ENCODE peak calls at places on chromosome 5, in four cellular contexts. One of them, this sample, is unnamed.

GRCh38 chr5:163342301-163342700 is 95.1 kb upstream of the CCNG1 start:
- DNase-seq in hepatocyte: no peak
- DNase-seq in astrocyte: no peak
- DNase-seq in fibroblast of lung: no peak
- DNase-seq in this sample: no peak

GRCh38 chr5:143229426-143229895 is 174.0 kb downstream of the NR3C1 start:
- DNase-seq in fibroblast of lung: no peak
- DNase-seq in hepatocyte: no peak
- DNase-seq in astrocyte: no peak
- DNase-seq in this sample: no peak

GRCh38 chr5:115544371-115545064 is at the start of gene FEM1C:
- DNase-seq in astrocyte: peak
- DNase-seq in hepatocyte: peak
- DNase-seq in fibroblast of lung: peak
- DNase-seq in this sample: peak

GRCh38 chr5:1209896-1210776 is 8.7 kb downstream of the SLC6A19 start:
- DNase-seq in hepatocyte: no peak
- DNase-seq in astrocyte: no peak
- DNase-seq in fibroblast of lung: no peak
- DNase-seq in this sample: no peak

GRCh38 chr5:962801-963200 is 45.8 kb upstream of the NKD2 start:
- DNase-seq in hepatocyte: no peak
- DNase-seq in astrocyte: no peak
- DNase-seq in fibroblast of lung: no peak
- DNase-seq in this sample: no peak

GRCh38 chr5:52560366-52560765 is 227.3 kb upstream of the ITGA1 start:
- DNase-seq in fibroblast of lung: peak
- DNase-seq in hepatocyte: peak
- DNase-seq in astrocyte: no peak
- DNase-seq in this sample: no peak

GRCh38 chr5:162956570-162956969 is 480.8 kb upstream of the CCNG1 start:
- DNase-seq in fibroblast of lung: no peak
- DNase-seq in hepatocyte: no peak
- DNase-seq in astrocyte: no peak
- DNase-seq in this sample: no peak

GRCh38 chr5:59724482-59725392 is 168.8 kb downstream of the PDE4D start:
- DNase-seq in astrocyte: no peak
- DNase-seq in fibroblast of lung: peak
- DNase-seq in hepatocyte: peak
- DNase-seq in this sample: peak

GRCh38 chr5:502325-503079 is 21.7 kb downstream of the SLC9A3 start:
- DNase-seq in fibroblast of lung: no peak
- DNase-seq in hepatocyte: no peak
- DNase-seq in astrocyte: no peak
- DNase-seq in this sample: no peak

GRCh38 chr5:178984145-178985072 is 10.7 kb downstream of the GRM6 start:
- DNase-seq in astrocyte: no peak
- DNase-seq in hepatocyte: no peak
- DNase-seq in fibroblast of lung: no peak
- DNase-seq in this sample: no peak

GRCh38 chr5:14234204-14234603 is 91.1 kb downstream of the TRIO start:
- DNase-seq in hepatocyte: no peak
- DNase-seq in astrocyte: peak
- DNase-seq in fibroblast of lung: no peak
- DNase-seq in this sample: peak

GRCh38 chr5:153659337-153659736 is 168.9 kb downstream of the GRIA1 start:
- DNase-seq in hepatocyte: peak
- DNase-seq in fibroblast of lung: peak
- DNase-seq in astrocyte: peak
- DNase-seq in this sample: no peak

GRCh38 chr5:172280937-172281336 is 2.6 kb downstream of the UBTD2 start:
- DNase-seq in hepatocyte: no peak
- DNase-seq in fibroblast of lung: peak
- DNase-seq in astrocyte: peak
- DNase-seq in this sample: no peak

GRCh38 chr5:54388411-54388810 is 67.1 kb upstream of the HSPB3 start:
- DNase-seq in hepatocyte: no peak
- DNase-seq in astrocyte: no peak
- DNase-seq in fibroblast of lung: peak
- DNase-seq in this sample: no peak

GRCh38 chr5:148687427-148687826 is 33.1 kb upstream of the HTR4 start:
- DNase-seq in hepatocyte: peak
- DNase-seq in astrocyte: no peak
- DNase-seq in fibroblast of lung: peak
- DNase-seq in this sample: no peak

GRCh38 chr5:78360674-78361225 is 333 bp downstream of the SCAMP1 start:
- DNase-seq in fibroblast of lung: no peak
- DNase-seq in astrocyte: no peak
- DNase-seq in hepatocyte: peak
- DNase-seq in this sample: peak

GRCh38 chr5:42377496-42377895 is 45.7 kb upstream of the GHR start:
- DNase-seq in astrocyte: no peak
- DNase-seq in fibroblast of lung: no peak
- DNase-seq in hepatocyte: no peak
- DNase-seq in this sample: peak

GRCh38 chr5:64768358-64769312 is at the start of the genes CWC27 and SREK1IP1:
- DNase-seq in fibroblast of lung: peak
- DNase-seq in astrocyte: peak
- DNase-seq in hepatocyte: peak
- DNase-seq in this sample: peak

GRCh38 chr5:980001-980588 is 28.5 kb upstream of the NKD2 start:
- DNase-seq in fibroblast of lung: no peak
- DNase-seq in astrocyte: peak
- DNase-seq in hepatocyte: peak
- DNase-seq in this sample: no peak

GRCh38 chr5:180040287-180041214 is 31.0 kb downstream of the RNF130 start:
- DNase-seq in fibroblast of lung: no peak
- DNase-seq in astrocyte: no peak
- DNase-seq in hepatocyte: no peak
- DNase-seq in this sample: no peak

GRCh38 chr5:147307170-147307569 is 72.3 kb downstream of the STK32A start:
- DNase-seq in fibroblast of lung: no peak
- DNase-seq in astrocyte: peak
- DNase-seq in hepatocyte: no peak
- DNase-seq in this sample: no peak

GRCh38 chr5:74762599-74762998 is 4.3 kb downstream of the GFM2 start:
- DNase-seq in hepatocyte: peak
- DNase-seq in astrocyte: peak
- DNase-seq in fibroblast of lung: peak
- DNase-seq in this sample: peak

GRCh38 chr5:177440990-177441780 is 5.4 kb upstream of the PRR7 start:
- DNase-seq in fibroblast of lung: no peak
- DNase-seq in astrocyte: no peak
- DNase-seq in hepatocyte: no peak
- DNase-seq in this sample: no peak

GRCh38 chr5:45639038-45639437 is 57.1 kb downstream of the HCN1 start:
- DNase-seq in astrocyte: no peak
- DNase-seq in fibroblast of lung: no peak
- DNase-seq in hepatocyte: no peak
- DNase-seq in this sample: no peak
- TF ChIP-seq CTCF in astrocyte: no peak
- TF ChIP-seq CTCF in fibroblast of lung: no peak
- TF ChIP-seq CTCF in hepatocyte: peak
- TF ChIP-seq CTCF in this sample: peak

DNA sequence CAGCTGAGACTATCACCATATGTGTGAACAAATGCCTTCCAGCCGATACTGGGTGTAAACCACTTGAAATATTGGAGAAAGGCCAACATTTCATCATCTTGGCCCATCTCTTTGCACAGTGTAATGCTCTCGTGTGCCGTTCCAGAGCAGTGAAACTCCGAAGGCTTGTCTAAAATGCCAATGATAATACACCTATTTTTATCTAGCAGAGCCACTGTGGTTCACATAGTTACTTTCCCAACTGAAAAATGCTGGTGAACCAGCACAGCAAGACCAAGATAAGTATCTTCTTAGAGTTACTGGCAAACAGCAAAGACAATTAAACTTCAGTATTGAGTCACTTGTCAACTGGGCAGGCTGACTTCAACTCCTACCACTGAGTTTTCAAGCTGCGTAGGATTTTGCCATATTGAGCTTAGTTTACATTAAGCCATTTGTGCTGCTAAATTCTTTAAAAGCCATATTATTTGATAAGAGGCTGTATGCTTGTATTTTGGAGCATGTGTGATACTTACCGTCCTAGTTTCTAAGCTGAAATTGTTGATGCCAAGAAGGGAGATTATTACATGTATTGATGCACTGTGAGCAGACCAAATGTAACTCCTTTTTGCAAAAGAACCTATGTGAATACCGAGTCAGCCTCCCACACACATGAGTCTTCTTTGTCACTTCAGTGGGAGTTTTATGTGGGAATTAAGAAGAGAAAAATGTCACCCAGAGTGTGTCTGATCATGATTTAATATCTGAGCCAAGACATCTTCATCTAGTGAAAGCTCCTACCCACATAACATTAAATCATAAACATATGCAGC is 380.1 kb upstream of the ACTBL2 start:
- DNase-seq in hepatocyte: peak
- DNase-seq in fibroblast of lung: peak
- DNase-seq in astrocyte: peak
- DNase-seq in this sample: peak
- H3K27ac ChIP-seq in hepatocyte: peak
- H3K27ac ChIP-seq in fibroblast of lung: no peak
- H3K27ac ChIP-seq in astrocyte: no peak
- H3K27ac ChIP-seq in this sample: peak

DNA sequence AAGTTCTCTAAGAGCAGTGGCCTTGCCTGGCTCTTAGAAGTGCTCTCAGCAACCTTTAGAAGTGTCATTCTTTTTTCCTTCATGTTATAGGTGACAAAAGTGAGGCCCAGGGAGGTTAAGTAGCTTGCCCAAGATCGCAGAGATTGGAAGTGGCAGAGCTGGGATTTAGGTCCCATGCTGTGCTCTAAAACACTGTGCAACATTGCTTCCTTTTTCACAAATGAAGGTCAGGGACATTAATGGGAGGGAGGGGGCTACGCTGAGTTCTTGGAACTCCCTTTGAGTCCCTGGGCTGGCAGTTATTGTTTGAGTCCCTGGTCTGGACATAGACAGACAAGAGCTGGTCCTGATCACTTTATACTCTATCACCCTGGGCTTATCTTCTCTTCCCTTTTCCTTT is 45.3 kb downstream of the PAM start:
- DNase-seq in astrocyte: no peak
- DNase-seq in fibroblast of lung: no peak
- DNase-seq in hepatocyte: no peak
- DNase-seq in this sample: no peak
- TF ChIP-seq EZH2 in astrocyte: no peak
- TF ChIP-seq EZH2 in fibroblast of lung: no peak
- TF ChIP-seq EZH2 in hepatocyte: no peak
- TF ChIP-seq EZH2 in this sample: no peak

DNA sequence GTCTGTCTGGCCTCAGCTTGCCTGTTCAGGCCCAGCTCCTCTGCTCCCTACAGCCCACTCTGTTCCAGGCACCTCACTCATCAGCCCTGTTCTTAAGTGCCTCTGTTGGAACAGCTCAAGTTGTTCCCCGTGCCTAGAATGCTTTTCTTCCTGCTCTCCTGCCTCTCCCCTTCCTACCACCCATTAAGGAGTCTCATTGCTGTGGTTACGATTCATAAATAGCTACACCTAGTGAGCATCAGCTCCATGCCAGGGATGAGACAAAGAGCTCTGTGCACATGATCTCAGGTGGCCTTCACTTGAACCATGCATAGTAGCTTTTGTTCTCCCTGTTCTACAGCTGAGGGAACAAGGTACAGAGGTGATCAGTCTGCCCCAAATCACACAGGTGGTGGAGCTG is 54.3 kb downstream of the PSD2 start:
- DNase-seq in fibroblast of lung: no peak
- DNase-seq in astrocyte: no peak
- DNase-seq in hepatocyte: no peak
- DNase-seq in this sample: no peak
- TF ChIP-seq CTCF in fibroblast of lung: no peak
- TF ChIP-seq CTCF in astrocyte: no peak
- TF ChIP-seq CTCF in hepatocyte: no peak
- TF ChIP-seq CTCF in this sample: no peak

DNA sequence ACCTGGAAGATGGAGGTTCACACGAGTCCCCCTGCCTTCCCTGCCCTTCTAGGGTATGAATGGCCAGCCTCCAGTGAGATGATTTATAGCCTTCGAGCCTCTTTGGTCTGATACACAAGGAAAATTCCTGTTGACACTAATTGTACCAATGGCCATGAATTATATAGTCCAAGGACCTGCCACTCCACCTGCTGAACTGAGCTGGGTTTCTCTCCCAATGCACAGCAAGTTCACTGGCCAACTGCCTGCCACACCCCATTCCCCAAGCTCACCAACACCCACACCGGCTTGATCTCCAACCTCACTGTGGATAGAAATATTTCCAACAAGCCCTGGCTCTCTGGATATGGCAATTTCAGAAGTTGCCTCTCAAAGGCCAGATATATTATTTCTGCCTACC is 9.3 kb upstream of the ADRA1B start:
- DNase-seq in fibroblast of lung: no peak
- DNase-seq in hepatocyte: peak
- DNase-seq in astrocyte: no peak
- DNase-seq in this sample: peak
- H3K27ac ChIP-seq in fibroblast of lung: no peak
- H3K27ac ChIP-seq in hepatocyte: no peak
- H3K27ac ChIP-seq in astrocyte: no peak
- H3K27ac ChIP-seq in this sample: peak

GRCh38 chr5:5633579-5633978 is 211.1 kb downstream of the ICE1 start:
- DNase-seq in astrocyte: no peak
- DNase-seq in fibroblast of lung: no peak
- DNase-seq in hepatocyte: no peak
- DNase-seq in this sample: no peak

GRCh38 chr5:5634817-5635216 is 212.3 kb downstream of the ICE1 start:
- DNase-seq in fibroblast of lung: no peak
- DNase-seq in hepatocyte: no peak
- DNase-seq in astrocyte: no peak
- DNase-seq in this sample: no peak

GRCh38 chr5:5628866-5629265 is 206.4 kb downstream of the ICE1 start:
- DNase-seq in hepatocyte: no peak
- DNase-seq in fibroblast of lung: no peak
- DNase-seq in astrocyte: no peak
- DNase-seq in this sample: no peak

GRCh38 chr5:5629579-5629978 is 207.1 kb downstream of the ICE1 start:
- DNase-seq in hepatocyte: no peak
- DNase-seq in astrocyte: no peak
- DNase-seq in fibroblast of lung: no peak
- DNase-seq in this sample: no peak

DNA sequence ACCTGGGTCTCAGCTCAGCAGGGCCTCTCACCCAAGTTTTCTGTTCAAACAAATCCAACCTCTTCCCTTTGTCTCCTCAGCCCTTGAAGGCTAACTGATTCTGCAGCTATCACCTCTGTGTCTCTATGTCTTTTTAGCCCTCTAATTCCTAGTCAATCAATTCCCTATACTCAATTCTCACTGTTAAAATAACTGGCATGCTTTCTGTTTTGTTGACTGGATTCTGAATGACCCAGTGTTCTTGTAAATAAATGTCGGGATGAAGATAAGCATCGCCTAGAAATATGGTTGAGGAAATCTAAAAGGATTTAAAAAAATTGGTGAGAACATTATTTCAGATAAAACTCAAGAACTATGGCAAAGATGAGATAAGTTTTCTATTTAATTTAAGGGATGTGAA is 210.2 kb downstream of the ICE1 start:
- DNase-seq in astrocyte: no peak
- DNase-seq in fibroblast of lung: no peak
- DNase-seq in hepatocyte: no peak
- DNase-seq in this sample: no peak
- TF ChIP-seq EZH2 in astrocyte: no peak
- TF ChIP-seq EZH2 in fibroblast of lung: no peak
- TF ChIP-seq EZH2 in hepatocyte: no peak
- TF ChIP-seq EZH2 in this sample: no peak